ENCODE peak calls at places on chromosomes 13 and 19, in nine cellular contexts. S, B, O, K, G, J, H, N and M are unnamed samples.

GRCh38 chr13:19185086-19185864 is 3.7 kb upstream of the TUBA3C start:
- DNase-seq in S (no peak), B (no peak), O (no peak), K (no peak), G (no peak), J (no peak), H (no peak), N (no peak), M (no peak)

GRCh38 chr19:17765069-17765618 is 13.9 kb downstream of the FCHO1 start:
- DNase-seq in S (no peak), B (peak), O (no peak), K (no peak), G (peak), J (peak), H (no peak), N (no peak), M (no peak)

GRCh38 chr19:51365211-51366049 is 758 bp downstream of the ETFB start:
- DNase-seq in S (no peak), B (no peak), O (no peak), K (no peak), G (no peak), J (peak), H (no peak), N (no peak), M (no peak)

GRCh38 chr19:33248954-33249613 is 23.4 kb upstream of the SLC7A10 start:
- DNase-seq in S (no peak), B (no peak), O (no peak), K (no peak), G (peak), J (no peak), H (no peak), N (no peak), M (no peak)

GRCh38 chr13:112976526-112976925 is 7.5 kb downstream of the MCF2L start:
- DNase-seq in S (no peak), B (no peak), O (no peak), K (no peak), G (no peak), J (no peak), H (no peak), N (no peak), M (no peak)

GRCh38 chr19:44718441-44719261 is 19.7 kb downstream of the CEACAM16 start:
- DNase-seq in S (no peak), B (peak), O (no peak), K (no peak), G (peak), J (peak), H (no peak), N (no peak), M (no peak)

GRCh38 chr19:51547397-51548212 is 16.1 kb upstream of the SIGLEC6 start:
- DNase-seq in S (no peak), B (no peak), O (no peak), K (no peak), G (no peak), J (no peak), H (no peak), N (no peak), M (no peak)

GRCh38 chr13:92952161-92952560 is 274.4 kb upstream of the GPC6 start:
- DNase-seq in S (no peak), B (no peak), O (no peak), K (no peak), G (no peak), J (no peak), H (no peak), N (no peak), M (no peak)

GRCh38 chr13:94009696-94010095 is 469.8 kb downstream of the DCT start:
- DNase-seq in S (peak), B (no peak), O (no peak), K (no peak), G (no peak), J (no peak), H (no peak), N (no peak), M (no peak)

GRCh38 chr19:33662391-33662790 is 40.6 kb downstream of the CHST8 start:
- DNase-seq in S (no peak), B (no peak), O (no peak), K (no peak), G (no peak), J (no peak), H (no peak), N (no peak), M (no peak)

GRCh38 chr19:39582442-39582841 is 19.9 kb upstream of the LGALS13 start:
- DNase-seq in S (no peak), B (no peak), O (no peak), K (no peak), G (no peak), J (no peak), H (no peak), N (no peak), M (no peak)

GRCh38 chr19:8337728-8338127 is 5.3 kb downstream of the KANK3 start:
- DNase-seq in S (no peak), B (no peak), O (no peak), K (no peak), G (no peak), J (no peak), H (no peak), N (no peak), M (no peak)

GRCh38 chr19:8368136-8368535 is 4.2 kb downstream of the ANGPTL4 start:
- DNase-seq in S (no peak), B (no peak), O (no peak), K (no peak), G (peak), J (no peak), H (no peak), N (no peak), M (no peak)

GRCh38 chr13:55266644-55267043 is 1874.1 kb upstream of the PRR20A start:
- DNase-seq in S (no peak), B (no peak), O (no peak), K (no peak), G (no peak), J (no peak), H (no peak), N (no peak), M (no peak)

GRCh38 chr13:52118595-52118994 is 10.3 kb downstream of the NEK5 start:
- DNase-seq in S (no peak), B (no peak), O (no peak), K (no peak), G (no peak), J (no peak), H (no peak), N (no peak), M (no peak)

GRCh38 chr19:43774103-43774939 is 6.5 kb downstream of the KCNN4 start:
- DNase-seq in S (no peak), B (peak), O (no peak), K (no peak), G (peak), J (peak), H (peak), N (no peak), M (no peak)

GRCh38 chr13:33111414-33112110 is 95.3 kb downstream of the KL start:
- DNase-seq in S (peak), B (peak), O (no peak), K (no peak), G (no peak), J (no peak), H (no peak), N (no peak), M (no peak)

GRCh38 chr13:45341799-45342584 is 1.0 kb upstream of the TPT1 start:
- DNase-seq in S (peak), B (peak), O (no peak), K (no peak), G (peak), J (peak), H (no peak), N (no peak), M (no peak)